ENCODE peak calls at places on chromosomes 6 and 20, in seven cellular contexts. R, D, A, Z, F, J and K are unnamed samples.

GRCh38 chr6:121549741-121550140 is 114.3 kb downstream of the GJA1 start:
- DNase-seq in Z (no peak), R (no peak), D (no peak), F (no peak), A (peak), J (no peak), K (peak)

GRCh38 chr6:140275725-140276124 is 901.3 kb upstream of the CITED2 start:
- DNase-seq in A (peak), D (no peak), F (no peak), R (no peak), J (no peak), Z (no peak), K (no peak)

GRCh38 chr6:80316655-80317332 is 210.3 kb downstream of the BCKDHB start:
- DNase-seq in A (peak), Z (no peak), J (no peak), R (no peak), F (no peak), D (no peak), K (peak)

GRCh38 chr20:12916699-12917098 is 92.1 kb upstream of the SPTLC3 start:
- DNase-seq in D (no peak), F (no peak), A (no peak), R (no peak), J (no peak), Z (no peak), K (no peak)

GRCh38 chr6:129748212-129748900 is 38.4 kb upstream of the ARHGAP18 start:
- DNase-seq in F (peak), R (peak), J (no peak), D (no peak), Z (no peak), A (peak), K (peak)

GRCh38 chr6:30845183-30845582 is 39.1 kb upstream of the DDR1 start:
- DNase-seq in R (no peak), F (no peak), Z (no peak), A (no peak), D (no peak), J (no peak), K (no peak)

GRCh38 chr6:24891004-24891403 is 44.8 kb downstream of the RIPOR2 start:
- DNase-seq in D (no peak), A (peak), Z (no peak), F (no peak), R (no peak), J (no peak), K (no peak)

GRCh38 chr6:160337991-160338390 is 10.2 kb upstream of the SLC22A3 start:
- DNase-seq in D (no peak), Z (no peak), F (no peak), R (no peak), J (no peak), A (no peak), K (no peak)

GRCh38 chr6:166413491-166413951 is 30.8 kb upstream of the MPC1 start:
- DNase-seq in D (no peak), J (no peak), Z (no peak), R (no peak), F (no peak), A (no peak), K (no peak)

GRCh38 chr6:92848901-92849300 is 570.5 kb downstream of the EPHA7 start:
- DNase-seq in Z (no peak), D (no peak), A (no peak), F (no peak), R (no peak), J (no peak), K (no peak)

GRCh38 chr6:90238663-90239542 is 57.7 kb downstream of the BACH2 start:
- DNase-seq in F (no peak), D (no peak), R (no peak), Z (no peak), A (no peak), J (no peak), K (no peak)

GRCh38 chr6:113352029-113352801 is 504.9 kb upstream of the MARCKS start:
- DNase-seq in D (peak), J (no peak), Z (no peak), A (peak), R (no peak), F (no peak), K (peak)

GRCh38 chr6:15872252-15873103 is 209.7 kb upstream of the DTNBP1 start:
- DNase-seq in F (no peak), D (peak), J (no peak), Z (no peak), A (peak), R (no peak), K (no peak)

GRCh38 chr6:40444811-40445210 is 142.4 kb downstream of the LRFN2 start:
- DNase-seq in A (no peak), F (no peak), R (no peak), D (peak), J (peak), Z (no peak), K (no peak)

GRCh38 chr6:158755636-158756035 is 63.5 kb downstream of the EZR start:
- DNase-seq in F (no peak), Z (no peak), J (no peak), A (no peak), R (no peak), D (no peak), K (no peak)

GRCh38 chr6:68874747-68875146 is 239.7 kb downstream of the ADGRB3 start:
- DNase-seq in Z (no peak), F (no peak), D (no peak), A (no peak), R (no peak), J (no peak), K (no peak)

GRCh38 chr6:34378470-34378869 is 14.0 kb downstream of the NUDT3 start:
- DNase-seq in J (no peak), F (no peak), D (no peak), Z (no peak), A (peak), R (no peak), K (peak)

GRCh38 chr6:11811644-11812264 is 33.2 kb upstream of the ADTRP start:
- DNase-seq in D (no peak), Z (no peak), R (no peak), J (no peak), F (no peak), A (no peak), K (no peak)

GRCh38 chr6:27161603-27161945 is 85.9 kb upstream of the PRSS16 start:
- DNase-seq in Z (no peak), A (no peak), F (no peak), J (no peak), R (no peak), D (no peak), K (no peak)